ENCODE peak calls at places on chromosome 19, in eight cellular contexts. L, T, C, I, V, U, R and Q are unnamed samples. For H3K36me3, the result is how much of the 10 kb centered on the place peaks cover.

GRCh38 chr19:21848706-21849105 is 12.7 kb upstream of the ZNF43 start:
- DNase-seq in L (no peak), T (no peak), C (no peak), I (no peak), V (no peak), U (no peak), R (no peak), Q (no peak)

GRCh38 chr19:10286803-10287737 is at the start of gene ICAM4:
- DNase-seq in L (no peak), T (no peak), C (peak), I (peak), V (peak), U (no peak), R (peak), Q (peak)

GRCh38 chr19:39409886-39410619 is 2.4 kb upstream of the PLEKHG2 start:
- DNase-seq in L (no peak), T (no peak), C (peak), I (peak), V (peak), U (peak), R (peak), Q (peak)

GRCh38 chr19:27762933-27763332 is 1450.0 kb downstream of the UQCRFS1 start:
- DNase-seq in L (no peak), T (no peak), C (no peak), I (no peak), V (no peak), U (no peak), R (no peak), Q (no peak)

GRCh38 chr19:47765522-47766358 is 12.8 kb upstream of the SELENOW start:
- DNase-seq in L (no peak), T (no peak), C (peak), I (peak), V (peak), U (peak), R (no peak), Q (peak)

GRCh38 chr19:20039203-20039723 is at the start of gene ZNF682:
- DNase-seq in L (peak), T (peak), C (peak), I (peak), V (peak), U (peak), R (peak), Q (peak)

GRCh38 chr19:38769635-38770211 is 3.6 kb downstream of the LGALS7 start:
- DNase-seq in L (peak), T (no peak), C (peak), I (peak), V (peak), U (peak), R (peak), Q (peak)

GRCh38 chr19:53463263-53463662 is 4.3 kb upstream of the ZNF813 start:
- DNase-seq in L (no peak), T (peak), C (peak), I (peak), V (peak), U (no peak), R (no peak), Q (peak)

GRCh38 chr19:47107953-47108746 is 5.4 kb downstream of the ZC3H4 start:
- DNase-seq in L (no peak), T (no peak), C (no peak), I (no peak), V (no peak), U (no peak), R (no peak), Q (no peak)

GRCh38 chr19:1116726-1117581 is 13.2 kb downstream of the GPX4 start:
- DNase-seq in L (no peak), T (no peak), C (no peak), I (no peak), V (no peak), U (no peak), R (no peak), Q (peak)

GRCh38 chr19:36113425-36113824 is 1.2 kb downstream of the POLR2I start:
- DNase-seq in L (no peak), T (no peak), C (no peak), I (no peak), V (no peak), U (no peak), R (no peak), Q (no peak)
- H3K4me3 ChIP-seq in L (peak), T (peak), C (no peak), I (peak), V (no peak), U (peak), R (peak), Q (peak)

DNA sequence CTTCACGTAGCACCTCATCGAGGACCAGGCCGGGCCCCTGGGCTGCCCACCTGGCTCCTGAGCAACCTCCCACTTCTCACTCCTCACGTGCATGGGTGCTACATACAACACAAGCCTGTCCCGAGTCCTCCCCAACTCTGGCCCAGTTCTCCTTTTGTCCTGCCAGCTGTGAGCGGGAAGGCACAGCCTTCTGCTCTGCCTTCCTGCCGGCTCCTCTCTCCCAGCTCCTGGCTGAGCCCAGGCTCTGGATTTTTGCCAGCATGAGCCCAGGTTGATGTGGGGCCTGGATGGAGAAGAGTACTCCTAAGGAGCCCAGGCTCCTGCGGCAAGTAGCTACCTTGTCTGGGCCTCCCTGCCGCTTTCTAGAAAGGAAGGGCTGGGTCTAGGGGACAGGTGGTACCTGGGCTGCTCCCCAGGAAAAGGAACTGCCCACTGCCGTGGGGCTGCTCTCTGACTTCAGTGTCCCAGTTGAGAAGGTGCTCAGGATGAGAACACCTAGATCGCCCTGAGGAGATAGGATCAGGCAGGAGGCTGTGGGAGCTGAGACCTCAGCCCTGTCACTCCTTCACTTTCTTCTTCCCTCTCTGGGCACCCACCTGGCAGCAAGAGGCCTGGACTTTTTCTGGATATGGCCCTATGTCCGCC is 23.6 kb downstream of the LYL1 start:
- DNase-seq in L (no peak), T (no peak), C (no peak), I (no peak), V (no peak), U (no peak), R (no peak), Q (no peak)
- H3K36me3 ChIP-seq in L (half or more), T (under half), C (under half), I (half or more), V (under half), U (under half), R (under half), Q (under half)

GRCh38 chr19:29945433-29945832 is 3.4 kb downstream of the URI1 start:
- DNase-seq in L (no peak), T (no peak), C (no peak), I (no peak), V (no peak), U (no peak), R (no peak), Q (no peak)
- H3K4me3 ChIP-seq in L (no peak), T (no peak), C (no peak), I (no peak), V (no peak), U (no peak), R (no peak), Q (no peak)

DNA sequence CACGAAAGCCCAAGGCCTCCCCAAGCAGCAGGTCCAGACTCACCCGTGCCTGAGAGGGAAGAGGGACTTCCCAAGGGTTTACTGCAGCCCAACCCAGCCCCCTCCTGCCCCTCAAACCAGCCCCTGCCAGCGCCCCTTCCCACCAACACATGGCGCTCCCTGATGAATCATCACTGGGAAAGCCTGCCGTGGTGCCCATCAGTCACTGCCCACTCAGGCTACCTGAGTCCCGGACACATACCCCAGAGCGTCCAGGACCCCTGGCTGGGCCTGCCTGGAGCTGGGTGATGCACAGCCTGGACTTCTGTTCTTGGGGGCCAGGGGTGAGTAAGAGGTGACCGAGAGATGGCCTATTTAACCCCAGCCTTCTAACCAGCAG is 60.6 kb downstream of the MLLT1 start:
- DNase-seq in L (no peak), T (no peak), C (no peak), I (no peak), V (no peak), U (peak), R (no peak), Q (no peak)
- H3K36me3 ChIP-seq in L (half or more), T (half or more), C (under half), I (under half), V (under half), U (under half), R (under half), Q (under half)

GRCh38 chr19:7869453-7869909 is 4.7 kb downstream of the PRR36 start:
- DNase-seq in L (no peak), T (no peak), C (peak), I (peak), V (peak), U (no peak), R (peak), Q (peak)
- H3K4me3 ChIP-seq in L (peak), T (peak), C (peak), I (peak), V (peak), U (peak), R (peak), Q (peak)

DNA sequence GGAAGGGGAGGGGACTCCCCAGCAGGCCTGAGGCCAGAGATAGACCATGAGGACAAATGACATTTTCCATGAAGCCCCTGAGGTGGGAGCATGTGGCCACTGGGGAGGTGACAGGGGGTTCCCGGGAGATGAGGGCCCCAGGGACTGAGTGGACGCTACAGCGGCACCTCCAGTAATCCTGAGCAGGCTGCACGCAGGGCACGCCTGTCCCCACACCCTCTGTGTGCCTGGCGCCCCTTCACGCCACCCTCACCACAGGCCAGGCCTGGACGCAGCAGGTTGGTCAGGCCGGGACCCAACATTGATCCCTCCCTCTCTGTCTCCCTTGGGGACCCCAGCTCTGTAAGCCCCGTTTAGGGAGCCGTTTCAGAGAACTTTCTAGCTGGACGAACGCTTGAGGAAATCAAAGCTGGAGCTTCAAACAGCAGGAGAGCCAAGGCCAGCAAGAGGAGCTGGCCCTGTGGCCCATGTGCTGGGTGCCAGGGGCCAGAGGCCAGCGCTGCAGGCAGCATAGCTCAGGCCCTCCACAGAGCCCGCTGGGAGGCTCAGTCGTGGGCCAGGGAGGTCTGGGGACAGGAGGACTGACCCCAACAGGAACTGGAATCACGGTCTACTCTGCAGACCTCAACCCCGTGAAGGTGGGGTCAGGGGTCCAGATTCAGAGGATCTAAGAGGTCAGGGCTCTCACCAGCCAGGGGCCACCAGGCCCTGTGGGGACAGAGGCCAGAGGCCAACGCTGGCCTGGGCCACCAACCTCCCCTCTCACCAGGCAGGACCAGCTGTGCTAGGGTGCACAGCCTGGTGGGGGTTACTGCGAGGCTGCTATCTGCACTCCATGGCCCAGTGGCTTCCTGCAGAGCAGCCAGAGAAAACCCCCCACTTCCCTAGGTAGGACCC is 14.6 kb downstream of the LSM4 start:
- DNase-seq in L (no peak), T (no peak), C (no peak), I (no peak), V (no peak), U (peak), R (no peak), Q (peak)
- H3K36me3 ChIP-seq in L (half or more), T (half or more), C (under half), I (under half), V (under half), U (under half), R (under half), Q (under half)

GRCh38 chr19:7646426-7646700 is 9.5 kb downstream of the STXBP2 start:
- DNase-seq in L (no peak), T (no peak), C (no peak), I (no peak), V (no peak), U (no peak), R (no peak), Q (no peak)
- H3K4me3 ChIP-seq in L (no peak), T (no peak), C (no peak), I (no peak), V (no peak), U (no peak), R (no peak), Q (no peak)

GRCh38 chr19:55693336-55693974 is 18.4 kb downstream of the EPN1 start:
- DNase-seq in L (no peak), T (no peak), C (no peak), I (no peak), V (no peak), U (peak), R (no peak), Q (peak)
- H3K36me3 ChIP-seq in L (half or more), T (half or more), C (under half), I (half or more), V (under half), U (half or more), R (under half), Q (under half)

GRCh38 chr19:23015660-23016059 is 12.7 kb upstream of the ZNF728 start:
- DNase-seq in L (no peak), T (no peak), C (no peak), I (no peak), V (no peak), U (no peak), R (no peak), Q (no peak)
- H3K4me3 ChIP-seq in L (no peak), T (no peak), C (no peak), I (no peak), V (no peak), U (no peak), R (no peak), Q (no peak)